ENCODE peak calls at places on chromosomes 5 and 9, in four cellular contexts. One of them, this sample, is unnamed.

GRCh38 chr9:72362680-72363139 is 2.3 kb downstream of the ZFAND5 start:
- DNase-seq in heart right ventricle: peak; percentile 82
- DNase-seq in BJ: no peak
- DNase-seq in ovary: peak; percentile 61
- DNase-seq in this sample: peak; percentile 86

GRCh38 chr9:114484854-114485443 is 20.3 kb downstream of the WHRN start:
- DNase-seq in heart right ventricle: no peak
- DNase-seq in BJ: no peak
- DNase-seq in ovary: no peak
- DNase-seq in this sample: no peak

GRCh38 chr5:172503925-172504730 is 49.8 kb upstream of the SH3PXD2B start:
- DNase-seq in heart right ventricle: peak; percentile 74
- DNase-seq in BJ: no peak
- DNase-seq in ovary: peak; percentile 62
- DNase-seq in this sample: no peak

GRCh38 chr5:14453486-14453885 is 128.1 kb upstream of the OTULINL start:
- DNase-seq in heart right ventricle: no peak
- DNase-seq in BJ: no peak
- DNase-seq in ovary: no peak
- DNase-seq in this sample: no peak

GRCh38 chr9:9170735-9171134 is 1371.2 kb upstream of the DMAC1 start:
- DNase-seq in heart right ventricle: no peak
- DNase-seq in BJ: no peak
- DNase-seq in ovary: no peak
- DNase-seq in this sample: no peak

GRCh38 chr9:26058111-26058895 is 380.1 kb upstream of the TUSC1 start:
- DNase-seq in heart right ventricle: no peak
- DNase-seq in BJ: no peak
- DNase-seq in ovary: no peak
- DNase-seq in this sample: no peak

GRCh38 chr5:59999056-59999455 is 105.5 kb upstream of the PDE4D start:
- DNase-seq in heart right ventricle: no peak
- DNase-seq in BJ: peak; percentile 34
- DNase-seq in ovary: no peak
- DNase-seq in this sample: no peak

GRCh38 chr5:173573126-173573960 is 43.1 kb downstream of the BOD1 start:
- DNase-seq in heart right ventricle: peak; percentile 71
- DNase-seq in BJ: no peak
- DNase-seq in ovary: peak; percentile 64
- DNase-seq in this sample: peak; percentile 82

GRCh38 chr9:83312543-83312942 is 225.7 kb downstream of the FRMD3 start:
- DNase-seq in heart right ventricle: no peak
- DNase-seq in BJ: no peak
- DNase-seq in ovary: no peak
- DNase-seq in this sample: no peak

GRCh38 chr9:112556497-112557085 is 70.0 kb downstream of the KIAA1958 start:
- DNase-seq in heart right ventricle: no peak
- DNase-seq in BJ: peak; percentile 66
- DNase-seq in ovary: no peak
- DNase-seq in this sample: no peak

GRCh38 chr9:131661954-131662621 is 77.8 kb downstream of the RAPGEF1 start:
- DNase-seq in heart right ventricle: no peak
- DNase-seq in BJ: no peak
- DNase-seq in ovary: no peak
- DNase-seq in this sample: no peak

GRCh38 chr5:157059891-157060290 is 975 bp upstream of the HAVCR1 start:
- DNase-seq in heart right ventricle: no peak
- DNase-seq in BJ: no peak
- DNase-seq in ovary: no peak
- DNase-seq in this sample: no peak

GRCh38 chr9:116141864-116142561 is 11.6 kb upstream of the PAPPA start:
- DNase-seq in heart right ventricle: no peak
- DNase-seq in BJ: no peak
- DNase-seq in ovary: no peak
- DNase-seq in this sample: no peak

GRCh38 chr9:132651259-132651658 is 18.5 kb downstream of the DDX31 start:
- DNase-seq in heart right ventricle: no peak
- DNase-seq in BJ: no peak
- DNase-seq in ovary: no peak
- DNase-seq in this sample: no peak

GRCh38 chr9:85172001-85172978 is 502.8 kb downstream of the NTRK2 start:
- DNase-seq in heart right ventricle: peak; percentile 6
- DNase-seq in BJ: no peak
- DNase-seq in ovary: no peak
- DNase-seq in this sample: no peak

GRCh38 chr5:155651-156410 is 35.5 kb upstream of the LRRC14B start:
- DNase-seq in heart right ventricle: peak; percentile 1
- DNase-seq in BJ: no peak
- DNase-seq in ovary: no peak
- DNase-seq in this sample: no peak

GRCh38 chr5:17090839-17091238 is 126.6 kb upstream of the BASP1 start:
- DNase-seq in heart right ventricle: no peak
- DNase-seq in BJ: no peak
- DNase-seq in ovary: no peak
- DNase-seq in this sample: no peak

GRCh38 chr9:4509590-4509984 is 19.3 kb downstream of the SLC1A1 start:
- DNase-seq in heart right ventricle: no peak
- DNase-seq in BJ: no peak
- DNase-seq in ovary: no peak
- DNase-seq in this sample: no peak

GRCh38 chr5:1734908-1735289 is 64.7 kb downstream of the MRPL36 start:
- DNase-seq in heart right ventricle: no peak
- DNase-seq in BJ: no peak
- DNase-seq in ovary: no peak
- DNase-seq in this sample: no peak

GRCh38 chr5:172321593-172321992 is 38.0 kb upstream of the UBTD2 start:
- DNase-seq in heart right ventricle: no peak
- DNase-seq in BJ: no peak
- DNase-seq in ovary: no peak
- DNase-seq in this sample: no peak

GRCh38 chr5:123460296-123460729 is 37.1 kb upstream of the CEP120 start:
- DNase-seq in heart right ventricle: no peak
- DNase-seq in BJ: no peak
- DNase-seq in ovary: no peak
- DNase-seq in this sample: no peak

GRCh38 chr9:92010705-92011536 is 60.9 kb upstream of the ROR2 start:
- DNase-seq in heart right ventricle: no peak
- DNase-seq in BJ: no peak
- DNase-seq in ovary: no peak
- DNase-seq in this sample: no peak

GRCh38 chr9:112831281-112831851 is 59.3 kb downstream of the SLC46A2 start:
- DNase-seq in heart right ventricle: peak; percentile 38
- DNase-seq in BJ: no peak
- DNase-seq in ovary: no peak
- DNase-seq in this sample: no peak

GRCh38 chr5:143376911-143377838 is 26.3 kb downstream of the NR3C1 start:
- DNase-seq in heart right ventricle: no peak
- DNase-seq in BJ: peak; percentile 25
- DNase-seq in ovary: no peak
- DNase-seq in this sample: no peak

GRCh38 chr5:42274913-42275312 is 148.3 kb upstream of the GHR start:
- DNase-seq in heart right ventricle: no peak
- DNase-seq in BJ: no peak
- DNase-seq in ovary: no peak
- DNase-seq in this sample: no peak

GRCh38 chr9:84111726-84112125 is 131.1 kb downstream of the RMI1 start:
- DNase-seq in heart right ventricle: no peak
- DNase-seq in BJ: no peak
- DNase-seq in ovary: no peak
- DNase-seq in this sample: no peak

GRCh38 chr9:129482521-129483466 is 138.1 kb downstream of the C9orf50 start:
- DNase-seq in heart right ventricle: peak; percentile 93
- DNase-seq in BJ: peak; percentile 48
- DNase-seq in ovary: peak; percentile 96
- DNase-seq in this sample: peak; percentile 54

GRCh38 chr9:85007753-85008152 is 338.2 kb downstream of the NTRK2 start:
- DNase-seq in heart right ventricle: no peak
- DNase-seq in BJ: no peak
- DNase-seq in ovary: no peak
- DNase-seq in this sample: no peak

GRCh38 chr9:136992819-136993369 is 672 bp downstream of the PAXX start:
- DNase-seq in heart right ventricle: no peak
- DNase-seq in BJ: no peak
- DNase-seq in ovary: no peak
- DNase-seq in this sample: no peak

GRCh38 chr9:136995370-136995769 is 998 bp downstream of the CLIC3 start:
- DNase-seq in heart right ventricle: no peak
- DNase-seq in BJ: no peak
- DNase-seq in ovary: no peak
- DNase-seq in this sample: no peak

GRCh38 chr9:136994885-136995224 is 1.5 kb downstream of the CLIC3 start:
- DNase-seq in heart right ventricle: no peak
- DNase-seq in BJ: no peak
- DNase-seq in ovary: no peak
- DNase-seq in this sample: no peak

GRCh38 chr9:136995772-136996308 is 528 bp downstream of the CLIC3 start:
- DNase-seq in heart right ventricle: peak; percentile 54
- DNase-seq in BJ: no peak
- DNase-seq in ovary: no peak
- DNase-seq in this sample: no peak

GRCh38 chr9:136994180-136994884 is 2.0 kb downstream of the CLIC3 start:
- DNase-seq in heart right ventricle: no peak
- DNase-seq in BJ: no peak
- DNase-seq in ovary: no peak
- DNase-seq in this sample: no peak
- TF ChIP-seq CTCF in heart right ventricle: no peak
- TF ChIP-seq CTCF in BJ: no peak
- TF ChIP-seq CTCF in ovary: no peak
- TF ChIP-seq CTCF in this sample: no peak

GRCh38 chr9:134321957-134322741 is 4.1 kb upstream of the RXRA start:
- DNase-seq in heart right ventricle: no peak
- DNase-seq in BJ: no peak
- DNase-seq in ovary: peak; percentile 18
- DNase-seq in this sample: no peak

GRCh38 chr9:134322781-134323241 is 3.4 kb upstream of the RXRA start:
- DNase-seq in heart right ventricle: no peak
- DNase-seq in BJ: no peak
- DNase-seq in ovary: peak; percentile 17
- DNase-seq in this sample: no peak

GRCh38 chr9:134325096-134325812 is 1.0 kb upstream of the RXRA start:
- DNase-seq in heart right ventricle: peak; percentile 52
- DNase-seq in BJ: no peak
- DNase-seq in ovary: peak; percentile 68
- DNase-seq in this sample: no peak

GRCh38 chr9:134324359-134325095 is 1.7 kb upstream of the RXRA start:
- DNase-seq in heart right ventricle: no peak
- DNase-seq in BJ: no peak
- DNase-seq in ovary: peak; percentile 34
- DNase-seq in this sample: no peak

DNA sequence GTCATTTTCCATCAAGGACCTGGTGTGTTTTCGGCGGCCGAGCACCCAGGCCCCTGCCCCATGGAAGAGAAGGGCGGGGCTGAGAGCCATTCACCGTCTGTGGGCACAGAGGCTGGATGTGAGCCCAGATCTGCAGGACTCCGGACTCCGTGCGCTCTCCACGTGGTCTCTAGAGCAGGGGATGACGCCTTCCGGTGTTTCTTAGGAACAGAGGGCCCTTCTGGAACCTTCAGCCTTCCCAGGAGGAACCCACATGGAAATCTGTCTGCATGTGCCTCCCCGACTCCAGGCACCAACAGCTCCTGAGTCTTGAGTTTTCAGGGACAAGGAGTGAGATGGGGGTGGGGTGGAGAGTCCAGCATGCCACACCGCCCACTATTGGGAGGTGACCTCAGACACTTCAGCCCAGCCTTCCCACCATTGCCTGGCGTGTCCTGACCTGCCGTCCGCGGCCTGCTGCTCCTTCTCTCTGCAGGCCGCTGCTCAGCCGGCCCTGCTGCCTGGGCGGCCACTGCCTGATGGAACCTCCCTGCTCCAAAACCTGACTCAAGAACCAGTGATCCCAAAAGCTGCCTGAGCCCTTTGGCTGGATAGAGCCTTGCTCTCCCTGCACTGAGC is 2.4 kb upstream of the RXRA start:
- DNase-seq in heart right ventricle: peak; percentile 55
- DNase-seq in BJ: no peak
- DNase-seq in ovary: peak; percentile 40
- DNase-seq in this sample: no peak
- H3K27me3 ChIP-seq in heart right ventricle: no peaks in the 10 kb centered on the region
- H3K27me3 ChIP-seq in BJ: no peaks in the 10 kb centered on the region
- H3K27me3 ChIP-seq in ovary: no peaks in the 10 kb centered on the region
- H3K27me3 ChIP-seq in this sample: no peaks in the 10 kb centered on the region

GRCh38 chr5:144703776-144704175 is 533.1 kb downstream of the KCTD16 start:
- DNase-seq in heart right ventricle: no peak
- DNase-seq in BJ: no peak
- DNase-seq in ovary: no peak
- DNase-seq in this sample: no peak
- H3K4me3 ChIP-seq in heart right ventricle: no peak overlapping the region
- H3K4me3 ChIP-seq in BJ: no peak overlapping the region
- H3K4me3 ChIP-seq in ovary: no peak overlapping the region
- H3K4me3 ChIP-seq in this sample: no peak overlapping the region

DNA sequence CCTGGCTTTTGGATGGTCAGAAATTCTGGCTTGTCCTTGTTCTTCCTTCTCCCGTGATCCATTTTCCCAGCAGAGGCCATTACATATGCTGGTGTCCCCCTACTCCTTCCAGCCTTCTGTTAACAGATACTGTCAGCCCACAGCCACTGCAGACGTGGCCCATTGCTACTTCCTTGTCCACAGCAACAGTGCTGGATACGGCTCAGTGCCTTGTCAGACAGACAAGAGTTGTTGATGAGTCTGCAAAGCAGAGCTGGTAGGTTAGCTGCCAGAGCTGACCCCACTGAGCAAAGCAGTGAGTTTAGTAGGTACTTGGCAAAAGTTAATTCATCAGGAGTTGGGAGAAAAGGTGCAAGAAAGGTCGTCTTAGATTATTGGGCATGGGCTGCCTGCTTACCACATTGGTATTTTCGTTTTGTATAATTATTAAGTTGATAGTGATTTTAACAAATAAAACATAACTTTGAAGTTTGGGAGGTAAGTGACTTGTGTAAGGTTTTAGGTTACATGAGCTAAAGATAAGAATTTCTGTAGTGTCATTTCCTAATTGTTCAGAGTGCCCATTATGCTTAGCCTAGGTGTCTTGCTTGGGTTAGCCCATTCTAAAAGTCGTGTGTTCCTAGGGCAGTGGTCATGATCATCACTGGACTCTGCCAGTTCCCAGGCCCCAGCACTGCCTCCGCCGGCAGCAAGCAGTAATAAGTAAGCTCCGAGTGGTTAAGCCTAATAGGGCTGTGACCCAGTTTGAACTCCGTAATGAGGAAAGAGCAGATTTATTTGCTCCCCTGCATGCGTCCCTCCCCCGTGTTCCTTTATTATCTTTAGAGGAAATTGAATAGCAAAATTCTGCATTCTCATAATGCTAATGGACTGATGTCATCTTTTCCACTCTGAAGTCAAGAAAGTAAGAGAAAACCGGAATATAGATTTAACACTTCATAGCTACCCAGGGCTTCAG is 292.0 kb downstream of the FANCC start:
- DNase-seq in heart right ventricle: peak; percentile 82
- DNase-seq in BJ: peak; percentile 95
- DNase-seq in ovary: peak; percentile 73
- DNase-seq in this sample: no peak
- TF ChIP-seq CTCF in heart right ventricle: peak; percentile 28
- TF ChIP-seq CTCF in BJ: peak; percentile 67
- TF ChIP-seq CTCF in ovary: no peak
- TF ChIP-seq CTCF in this sample: no peak